ENCODE peak calls at places on chromosomes 16 and 17, in nine cellular contexts. One of them, this sample, is unnamed.

GRCh38 chr16:58426960-58427359 is 34.7 kb downstream of the GINS3 start:
- DNase-seq in fibroblast of villous mesenchyme: no peak
- DNase-seq in uterus: no peak
- DNase-seq in ovary: no peak
- DNase-seq in WTC11: no peak
- DNase-seq in astrocyte of the spinal cord: no peak
- DNase-seq in RWPE1: no peak
- DNase-seq in transverse colon: no peak
- DNase-seq in endothelial cell: no peak
- DNase-seq in this sample: no peak

GRCh38 chr17:57783338-57783742 is 38.2 kb upstream of the CCDC182 start:
- DNase-seq in fibroblast of villous mesenchyme: peak
- DNase-seq in uterus: peak
- DNase-seq in ovary: peak
- DNase-seq in WTC11: peak
- DNase-seq in astrocyte of the spinal cord: peak
- DNase-seq in RWPE1: peak
- DNase-seq in transverse colon: peak
- DNase-seq in endothelial cell: peak
- DNase-seq in this sample: peak

GRCh38 chr17:12554251-12554650 is 111.4 kb upstream of the MYOCD start:
- DNase-seq in fibroblast of villous mesenchyme: no peak
- DNase-seq in uterus: no peak
- DNase-seq in ovary: no peak
- DNase-seq in WTC11: no peak
- DNase-seq in astrocyte of the spinal cord: no peak
- DNase-seq in RWPE1: no peak
- DNase-seq in transverse colon: no peak
- DNase-seq in endothelial cell: no peak
- DNase-seq in this sample: no peak

GRCh38 chr17:70622382-70623260 is 453.3 kb downstream of the KCNJ2 start:
- DNase-seq in fibroblast of villous mesenchyme: peak
- DNase-seq in uterus: no peak
- DNase-seq in ovary: no peak
- DNase-seq in WTC11: peak
- DNase-seq in astrocyte of the spinal cord: peak
- DNase-seq in RWPE1: peak
- DNase-seq in transverse colon: peak
- DNase-seq in endothelial cell: peak
- DNase-seq in this sample: no peak

GRCh38 chr17:33642002-33642401 is 348.9 kb upstream of the ASIC2 start:
- DNase-seq in fibroblast of villous mesenchyme: no peak
- DNase-seq in uterus: no peak
- DNase-seq in ovary: no peak
- DNase-seq in WTC11: no peak
- DNase-seq in astrocyte of the spinal cord: no peak
- DNase-seq in RWPE1: peak
- DNase-seq in transverse colon: no peak
- DNase-seq in endothelial cell: no peak
- DNase-seq in this sample: no peak

GRCh38 chr17:320809-321385 is 31.7 kb downstream of the RPH3AL start:
- DNase-seq in fibroblast of villous mesenchyme: no peak
- DNase-seq in uterus: no peak
- DNase-seq in ovary: no peak
- DNase-seq in WTC11: peak
- DNase-seq in astrocyte of the spinal cord: no peak
- DNase-seq in RWPE1: no peak
- DNase-seq in transverse colon: no peak
- DNase-seq in endothelial cell: no peak
- DNase-seq in this sample: no peak

GRCh38 chr16:86367291-86368072 is 142.8 kb upstream of the FOXF1 start:
- DNase-seq in fibroblast of villous mesenchyme: peak
- DNase-seq in uterus: no peak
- DNase-seq in ovary: no peak
- DNase-seq in WTC11: no peak
- DNase-seq in astrocyte of the spinal cord: no peak
- DNase-seq in RWPE1: no peak
- DNase-seq in transverse colon: no peak
- DNase-seq in endothelial cell: no peak
- DNase-seq in this sample: no peak

GRCh38 chr16:78563905-78564304 is 464.5 kb downstream of the WWOX start:
- DNase-seq in fibroblast of villous mesenchyme: peak
- DNase-seq in uterus: no peak
- DNase-seq in ovary: no peak
- DNase-seq in WTC11: no peak
- DNase-seq in astrocyte of the spinal cord: no peak
- DNase-seq in RWPE1: peak
- DNase-seq in transverse colon: no peak
- DNase-seq in endothelial cell: no peak
- DNase-seq in this sample: no peak

GRCh38 chr16:15418206-15418605 is 16.2 kb upstream of the BMERB1 start:
- DNase-seq in fibroblast of villous mesenchyme: no peak
- DNase-seq in uterus: no peak
- DNase-seq in ovary: no peak
- DNase-seq in WTC11: no peak
- DNase-seq in astrocyte of the spinal cord: no peak
- DNase-seq in RWPE1: no peak
- DNase-seq in transverse colon: no peak
- DNase-seq in endothelial cell: no peak
- DNase-seq in this sample: no peak

GRCh38 chr17:3527896-3528603 is 29.6 kb downstream of the TRPV3 start:
- DNase-seq in fibroblast of villous mesenchyme: peak
- DNase-seq in uterus: no peak
- DNase-seq in ovary: no peak
- DNase-seq in WTC11: no peak
- DNase-seq in astrocyte of the spinal cord: peak
- DNase-seq in RWPE1: no peak
- DNase-seq in transverse colon: no peak
- DNase-seq in endothelial cell: no peak
- DNase-seq in this sample: no peak

GRCh38 chr17:17419621-17420020 is 57.2 kb upstream of the MED9 start:
- DNase-seq in fibroblast of villous mesenchyme: no peak
- DNase-seq in uterus: no peak
- DNase-seq in ovary: no peak
- DNase-seq in WTC11: no peak
- DNase-seq in astrocyte of the spinal cord: no peak
- DNase-seq in RWPE1: no peak
- DNase-seq in transverse colon: no peak
- DNase-seq in endothelial cell: no peak
- DNase-seq in this sample: no peak

GRCh38 chr17:77117415-77117814 is 23.4 kb upstream of the SEC14L1 start:
- DNase-seq in fibroblast of villous mesenchyme: peak
- DNase-seq in uterus: no peak
- DNase-seq in ovary: no peak
- DNase-seq in WTC11: no peak
- DNase-seq in astrocyte of the spinal cord: no peak
- DNase-seq in RWPE1: no peak
- DNase-seq in transverse colon: no peak
- DNase-seq in endothelial cell: no peak
- DNase-seq in this sample: no peak

GRCh38 chr16:35562919-35563318 is 2103.5 kb downstream of the TP53TG3F start:
- DNase-seq in fibroblast of villous mesenchyme: no peak
- DNase-seq in uterus: no peak
- DNase-seq in ovary: no peak
- DNase-seq in WTC11: no peak
- DNase-seq in astrocyte of the spinal cord: no peak
- DNase-seq in RWPE1: no peak
- DNase-seq in transverse colon: no peak
- DNase-seq in endothelial cell: no peak
- DNase-seq in this sample: no peak

GRCh38 chr17:62653002-62653830 is 25.7 kb downstream of the MRC2 start:
- DNase-seq in fibroblast of villous mesenchyme: peak
- DNase-seq in uterus: peak
- DNase-seq in ovary: peak
- DNase-seq in WTC11: peak
- DNase-seq in astrocyte of the spinal cord: peak
- DNase-seq in RWPE1: no peak
- DNase-seq in transverse colon: peak
- DNase-seq in endothelial cell: peak
- DNase-seq in this sample: peak

GRCh38 chr17:18992454-18993130 is 12.0 kb downstream of the FAM83G start:
- DNase-seq in fibroblast of villous mesenchyme: no peak
- DNase-seq in uterus: no peak
- DNase-seq in ovary: no peak
- DNase-seq in WTC11: no peak
- DNase-seq in astrocyte of the spinal cord: no peak
- DNase-seq in RWPE1: no peak
- DNase-seq in transverse colon: peak
- DNase-seq in endothelial cell: no peak
- DNase-seq in this sample: no peak

DNA sequence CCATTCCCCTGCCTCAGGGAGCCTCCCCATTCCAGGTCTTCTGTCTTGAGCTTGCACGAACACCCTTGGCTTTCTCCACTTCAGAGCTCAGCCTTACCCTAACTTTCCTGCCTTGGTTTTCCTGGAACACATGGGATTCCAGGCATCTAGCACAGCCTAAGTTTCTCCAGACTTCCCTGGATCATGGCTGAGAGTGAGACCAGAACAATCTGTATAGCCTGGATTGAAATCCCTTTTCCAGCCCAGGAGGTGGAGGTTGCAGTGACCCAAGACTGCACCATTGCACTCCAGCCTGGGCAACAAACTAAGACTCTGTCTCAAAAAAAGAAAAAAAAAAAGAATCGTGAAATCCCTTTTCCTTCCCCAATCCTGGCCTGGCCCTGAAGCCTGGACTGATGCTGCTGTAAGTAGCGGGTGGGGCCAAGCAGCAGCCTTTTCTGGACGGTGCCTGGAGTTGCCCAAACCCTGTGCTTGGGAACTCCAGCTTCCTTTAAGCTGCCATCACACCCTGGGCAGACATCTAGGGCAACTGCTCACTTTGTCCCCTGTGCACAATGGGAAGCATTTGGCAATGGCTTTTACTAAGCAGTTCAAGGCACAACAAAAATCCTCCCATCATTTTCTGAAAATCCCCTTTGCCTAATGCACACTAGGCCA is 12.0 kb upstream of the SLC16A5 start:
- DNase-seq in fibroblast of villous mesenchyme: no peak
- DNase-seq in uterus: no peak
- DNase-seq in ovary: no peak
- DNase-seq in WTC11: no peak
- DNase-seq in astrocyte of the spinal cord: no peak
- DNase-seq in RWPE1: no peak
- DNase-seq in transverse colon: no peak
- DNase-seq in endothelial cell: no peak
- DNase-seq in this sample: no peak
- TF ChIP-seq CTCF in fibroblast of villous mesenchyme: no peak
- TF ChIP-seq CTCF in uterus: no peak
- TF ChIP-seq CTCF in ovary: no peak
- TF ChIP-seq CTCF in WTC11: no peak
- TF ChIP-seq CTCF in astrocyte of the spinal cord: no peak
- TF ChIP-seq CTCF in RWPE1: no peak
- TF ChIP-seq CTCF in transverse colon: no peak
- TF ChIP-seq CTCF in endothelial cell: no peak
- TF ChIP-seq CTCF in this sample: no peak

GRCh38 chr16:71500964-71501363 is 11.8 kb upstream of the ZNF19 start:
- DNase-seq in fibroblast of villous mesenchyme: no peak
- DNase-seq in uterus: no peak
- DNase-seq in ovary: no peak
- DNase-seq in WTC11: no peak
- DNase-seq in astrocyte of the spinal cord: no peak
- DNase-seq in RWPE1: no peak
- DNase-seq in transverse colon: no peak
- DNase-seq in endothelial cell: no peak
- DNase-seq in this sample: no peak

GRCh38 chr16:71504901-71505300 is 15.8 kb upstream of the ZNF19 start:
- DNase-seq in fibroblast of villous mesenchyme: no peak
- DNase-seq in uterus: no peak
- DNase-seq in ovary: no peak
- DNase-seq in WTC11: no peak
- DNase-seq in astrocyte of the spinal cord: no peak
- DNase-seq in RWPE1: peak
- DNase-seq in transverse colon: no peak
- DNase-seq in endothelial cell: no peak
- DNase-seq in this sample: no peak

GRCh38 chr16:71499775-71500364 is 10.7 kb upstream of the ZNF19 start:
- DNase-seq in fibroblast of villous mesenchyme: peak
- DNase-seq in uterus: no peak
- DNase-seq in ovary: no peak
- DNase-seq in WTC11: peak
- DNase-seq in astrocyte of the spinal cord: peak
- DNase-seq in RWPE1: peak
- DNase-seq in transverse colon: peak
- DNase-seq in endothelial cell: peak
- DNase-seq in this sample: peak

GRCh38 chr16:71498031-71498430 is 8.9 kb upstream of the ZNF19 start:
- DNase-seq in fibroblast of villous mesenchyme: no peak
- DNase-seq in uterus: no peak
- DNase-seq in ovary: no peak
- DNase-seq in WTC11: no peak
- DNase-seq in astrocyte of the spinal cord: no peak
- DNase-seq in RWPE1: no peak
- DNase-seq in transverse colon: no peak
- DNase-seq in endothelial cell: no peak
- DNase-seq in this sample: no peak

GRCh38 chr16:71501562-71501961 is 12.4 kb upstream of the ZNF19 start:
- DNase-seq in fibroblast of villous mesenchyme: no peak
- DNase-seq in uterus: no peak
- DNase-seq in ovary: no peak
- DNase-seq in WTC11: no peak
- DNase-seq in astrocyte of the spinal cord: no peak
- DNase-seq in RWPE1: no peak
- DNase-seq in transverse colon: no peak
- DNase-seq in endothelial cell: no peak
- DNase-seq in this sample: no peak
- TF ChIP-seq CTCF in fibroblast of villous mesenchyme: no peak
- TF ChIP-seq CTCF in uterus: no peak
- TF ChIP-seq CTCF in ovary: no peak
- TF ChIP-seq CTCF in WTC11: no peak
- TF ChIP-seq CTCF in astrocyte of the spinal cord: no peak
- TF ChIP-seq CTCF in RWPE1: no peak
- TF ChIP-seq CTCF in transverse colon: no peak
- TF ChIP-seq CTCF in endothelial cell: no peak
- TF ChIP-seq CTCF in this sample: no peak

GRCh38 chr16:51201604-51202003 is 50.5 kb upstream of the SALL1 start:
- DNase-seq in fibroblast of villous mesenchyme: no peak
- DNase-seq in uterus: no peak
- DNase-seq in ovary: no peak
- DNase-seq in WTC11: no peak
- DNase-seq in astrocyte of the spinal cord: no peak
- DNase-seq in RWPE1: no peak
- DNase-seq in transverse colon: no peak
- DNase-seq in endothelial cell: no peak
- DNase-seq in this sample: no peak
- TF ChIP-seq CTCF in fibroblast of villous mesenchyme: no peak
- TF ChIP-seq CTCF in uterus: no peak
- TF ChIP-seq CTCF in ovary: no peak
- TF ChIP-seq CTCF in WTC11: no peak
- TF ChIP-seq CTCF in astrocyte of the spinal cord: no peak
- TF ChIP-seq CTCF in RWPE1: no peak
- TF ChIP-seq CTCF in transverse colon: no peak
- TF ChIP-seq CTCF in endothelial cell: no peak
- TF ChIP-seq CTCF in this sample: no peak

DNA sequence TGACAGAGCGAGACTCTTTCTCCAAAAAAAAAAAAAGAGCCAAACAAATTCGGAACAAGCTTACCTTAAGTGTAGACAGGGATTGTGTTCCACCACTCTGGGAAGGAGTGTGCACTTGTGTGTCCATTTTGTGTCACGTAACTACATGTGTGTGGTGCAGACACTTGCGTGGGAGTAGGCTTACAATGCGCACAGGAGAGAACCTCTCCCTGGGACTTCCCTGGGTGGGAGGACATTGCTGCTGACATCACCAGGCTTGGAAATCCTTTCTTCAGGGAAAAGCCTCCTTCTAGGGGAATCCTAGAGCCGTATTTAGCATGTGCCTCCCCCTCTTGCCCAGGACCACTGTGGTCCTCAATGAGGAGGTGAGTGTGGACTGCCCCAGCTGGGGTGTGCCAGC is 8.0 kb upstream of the HAS3 start:
- DNase-seq in fibroblast of villous mesenchyme: peak
- DNase-seq in uterus: no peak
- DNase-seq in ovary: no peak
- DNase-seq in WTC11: no peak
- DNase-seq in astrocyte of the spinal cord: no peak
- DNase-seq in RWPE1: no peak
- DNase-seq in transverse colon: no peak
- DNase-seq in endothelial cell: no peak
- DNase-seq in this sample: no peak
- TF ChIP-seq CTCF in fibroblast of villous mesenchyme: no peak
- TF ChIP-seq CTCF in uterus: no peak
- TF ChIP-seq CTCF in ovary: no peak
- TF ChIP-seq CTCF in WTC11: no peak
- TF ChIP-seq CTCF in astrocyte of the spinal cord: no peak
- TF ChIP-seq CTCF in RWPE1: no peak
- TF ChIP-seq CTCF in transverse colon: no peak
- TF ChIP-seq CTCF in endothelial cell: no peak
- TF ChIP-seq CTCF in this sample: no peak